ENCODE peak calls at places on chromosomes 2 and 18, in seven cellular contexts. A, E, F, H, L, B and R are unnamed samples.

GRCh38 chr2:227163998-227164744 is at the start of the genes COL4A3 and COL4A4:
- DNase-seq in A (no peak), E (peak; percentile 58), F (peak; percentile 91), H (no peak), L (no peak), B (no peak), R (peak; percentile 47)

GRCh38 chr2:40219141-40219540 is 232.7 kb downstream of the SLC8A1 start:
- DNase-seq in A (no peak), E (no peak), F (no peak), H (no peak), L (no peak), B (no peak), R (no peak)

GRCh38 chr2:97871096-97871780 is 124.5 kb downstream of the TMEM131 start:
- DNase-seq in A (no peak), E (no peak), F (no peak), H (peak; percentile 43), L (no peak), B (no peak), R (no peak)

GRCh38 chr2:239666053-239666854 is 265.4 kb upstream of the HDAC4 start:
- DNase-seq in A (no peak), E (no peak), F (no peak), H (no peak), L (no peak), B (no peak), R (no peak)

GRCh38 chr2:64609229-64609994 is 44.3 kb downstream of the SERTAD2 start:
- DNase-seq in A (peak; percentile 54), E (peak; percentile 70), F (peak; percentile 59), H (peak; percentile 47), L (peak; percentile 70), B (peak; percentile 74), R (peak; percentile 63)

GRCh38 chr2:215401896-215402379 is 33.9 kb downstream of the FN1 start:
- DNase-seq in A (no peak), E (no peak), F (no peak), H (peak; percentile 85), L (no peak), B (no peak), R (no peak)

GRCh38 chr2:229319558-229319957 is 48.5 kb upstream of the PID1 start:
- DNase-seq in A (no peak), E (no peak), F (no peak), H (no peak), L (no peak), B (no peak), R (no peak)

GRCh38 chr2:96176661-96177060 is 31.4 kb upstream of the DUSP2 start:
- DNase-seq in A (no peak), E (no peak), F (no peak), H (peak; percentile 66), L (no peak), B (no peak), R (no peak)

GRCh38 chr18:23862071-23862470 is 152.5 kb upstream of the TTC39C start:
- DNase-seq in A (peak; percentile 25), E (no peak), F (no peak), H (peak; percentile 71), L (no peak), B (no peak), R (no peak)

GRCh38 chr18:45896452-45896851 is 70.7 kb downstream of the EPG5 start:
- DNase-seq in A (no peak), E (no peak), F (no peak), H (no peak), L (no peak), B (no peak), R (no peak)

GRCh38 chr2:108268001-108268400 is 20.7 kb upstream of the SULT1C2 start:
- DNase-seq in A (no peak), E (no peak), F (no peak), H (peak; percentile 86), L (no peak), B (no peak), R (no peak)

GRCh38 chr18:66916834-66917233 is 312.9 kb upstream of the CDH19 start:
- DNase-seq in A (no peak), E (no peak), F (no peak), H (peak; percentile 4), L (no peak), B (no peak), R (no peak)

GRCh38 chr18:7579176-7579922 is 12.2 kb downstream of the PTPRM start:
- DNase-seq in A (no peak), E (no peak), F (no peak), H (peak; percentile 45), L (no peak), B (no peak), R (no peak)

GRCh38 chr2:236252521-236252920 is 11.7 kb downstream of the ASB18 start:
- DNase-seq in A (no peak), E (no peak), F (no peak), H (no peak), L (no peak), B (no peak), R (no peak)

GRCh38 chr2:3312576-3313345 is 64.9 kb downstream of the EIPR1 start:
- DNase-seq in A (no peak), E (no peak), F (no peak), H (no peak), L (no peak), B (no peak), R (no peak)

GRCh38 chr2:229798446-229799147 is 84.2 kb upstream of the DNER start:
- DNase-seq in A (peak; percentile 21), E (no peak), F (peak; percentile 22), H (peak; percentile 79), L (no peak), B (no peak), R (no peak)

GRCh38 chr2:216344958-216345315 is 27.3 kb downstream of the MARCHF4 start:
- DNase-seq in A (no peak), E (no peak), F (no peak), H (no peak), L (no peak), B (no peak), R (no peak)

GRCh38 chr18:34627138-34627920 is 82.8 kb upstream of the DTNA start:
- DNase-seq in A (no peak), E (no peak), F (no peak), H (no peak), L (no peak), B (no peak), R (no peak)

GRCh38 chr2:44932564-44933392 is 8.7 kb upstream of the SIX3 start:
- DNase-seq in A (no peak), E (no peak), F (no peak), H (no peak), L (no peak), B (no peak), R (peak; percentile 74)

GRCh38 chr2:141062016-141062415 is 1068.8 kb downstream of the LRP1B start:
- DNase-seq in A (peak; percentile 37), E (no peak), F (no peak), H (no peak), L (no peak), B (no peak), R (no peak)

GRCh38 chr18:3305933-3306332 is 44.0 kb downstream of the MYL12B start:
- DNase-seq in A (no peak), E (no peak), F (peak; percentile 83), H (peak; percentile 98), L (no peak), B (no peak), R (no peak)

GRCh38 chr18:76428396-76429261 is 66.4 kb downstream of the ZNF516 start:
- DNase-seq in A (no peak), E (no peak), F (no peak), H (peak; percentile 37), L (no peak), B (no peak), R (no peak)

GRCh38 chr18:35337256-35337655 is 7.0 kb downstream of the ZNF24 start:
- DNase-seq in A (no peak), E (no peak), F (no peak), H (peak; percentile 13), L (no peak), B (no peak), R (no peak)

GRCh38 chr2:220228310-220229006 is 601.0 kb downstream of the SLC4A3 start:
- DNase-seq in A (no peak), E (no peak), F (peak; percentile 18), H (peak; percentile 98), L (no peak), B (no peak), R (no peak)

GRCh38 chr2:156956161-156956560 is 301.3 kb upstream of the GALNT5 start:
- DNase-seq in A (no peak), E (no peak), F (no peak), H (no peak), L (no peak), B (no peak), R (no peak)

GRCh38 chr2:53827398-53828175 is 32.2 kb downstream of the GPR75 start:
- DNase-seq in A (peak; percentile 50), E (no peak), F (no peak), H (no peak), L (no peak), B (no peak), R (no peak)

GRCh38 chr2:39234754-39235153 is 9.0 kb downstream of the CDKL4 start:
- DNase-seq in A (no peak), E (no peak), F (peak; percentile 39), H (peak; percentile 40), L (no peak), B (no peak), R (no peak)

GRCh38 chr18:28511421-28511821 is 334.5 kb upstream of the CDH2 start:
- DNase-seq in A (no peak), E (no peak), F (no peak), H (peak; percentile 20), L (no peak), B (no peak), R (no peak)

GRCh38 chr2:231433990-231434389 is 30.3 kb downstream of the NCL start:
- DNase-seq in A (no peak), E (no peak), F (no peak), H (no peak), L (no peak), B (no peak), R (no peak)

GRCh38 chr2:223054193-223054781 is 2.3 kb downstream of the KCNE4 start:
- DNase-seq in A (peak; percentile 27), E (no peak), F (peak; percentile 40), H (peak; percentile 77), L (no peak), B (no peak), R (no peak)

GRCh38 chr2:216316743-216317142 is 55.5 kb downstream of the MARCHF4 start:
- DNase-seq in A (no peak), E (no peak), F (no peak), H (peak; percentile 50), L (no peak), B (no peak), R (no peak)